ENCODE peak calls at places on chromosomes 16 and 17, in nine cellular contexts. Q is osteocyte, G is endothelial cell of umbilical vein, S is adrenal gland, L is tibial artery, P is epithelial cell of esophagus, U is mucosa of descending colon, Z is tibial nerve, F is hepatocyte. E is an unnamed sample.

GRCh38 chr17:2724783-2725164 is 13.2 kb upstream of the CLUH start:
- DNase-seq in Q (no peak), U (peak; percentile 73), F (peak; percentile 71), G (peak; percentile 19), L (no peak), Z (no peak), P (peak; percentile 70), S (peak; percentile 49), E (no peak)

GRCh38 chr17:40168262-40168832 is 8.9 kb upstream of the RAPGEFL1 start:
- DNase-seq in Q (no peak), F (peak; percentile 78), Z (no peak), P (peak; percentile 70), L (no peak), U (no peak), G (peak; percentile 65), S (peak; percentile 57), E (peak; percentile 62)

GRCh38 chr17:38476549-38476948 is 48.3 kb downstream of the ARHGAP23 start:
- DNase-seq in G (no peak), P (no peak), Q (no peak), Z (no peak), U (no peak), L (no peak), F (no peak), S (no peak), E (no peak)

GRCh38 chr17:7816926-7817642 is 16.9 kb upstream of the KDM6B start:
- DNase-seq in Z (no peak), P (no peak), F (peak; percentile 5), G (no peak), S (no peak), Q (no peak), L (no peak), U (no peak), E (no peak)

GRCh38 chr17:65674246-65675045 is 113.0 kb upstream of the AXIN2 start:
- DNase-seq in L (no peak), U (no peak), Z (no peak), S (no peak), Q (no peak), G (peak; percentile 36), P (no peak), F (no peak), E (no peak)

GRCh38 chr16:71895679-71896385 is 501 bp downstream of the IST1 start:
- DNase-seq in P (peak; percentile 52), Z (no peak), Q (no peak), S (peak; percentile 50), U (peak; percentile 71), L (no peak), G (no peak), F (peak; percentile 55), E (peak; percentile 46)

GRCh38 chr17:68396795-68397536 is 60.3 kb downstream of the WIPI1 start:
- DNase-seq in U (no peak), Z (no peak), P (no peak), S (no peak), L (no peak), G (no peak), Q (no peak), F (no peak), E (no peak)

GRCh38 chr16:7731121-7731520 is 398.5 kb downstream of the RBFOX1 start:
- DNase-seq in S (no peak), G (no peak), Q (no peak), U (no peak), P (no peak), F (no peak), Z (no peak), L (no peak), E (no peak)

GRCh38 chr17:66171692-66172091 is 20.2 kb downstream of the CEP112 start:
- DNase-seq in F (no peak), L (no peak), U (no peak), S (no peak), Q (no peak), Z (no peak), P (no peak), G (no peak), E (no peak)

GRCh38 chr17:42817866-42818265 is 6.2 kb downstream of the BECN1 start:
- DNase-seq in Z (no peak), L (no peak), S (no peak), G (no peak), F (no peak), P (peak; percentile 79), Q (no peak), U (no peak), E (no peak)

GRCh38 chr17:50785942-50786570 is 18.7 kb upstream of the ANKRD40CL start:
- DNase-seq in U (no peak), S (no peak), Q (no peak), Z (no peak), G (no peak), F (peak; percentile 63), P (peak; percentile 85), L (no peak), E (no peak)

GRCh38 chr16:77434365-77435239 is at the start of gene ADAMTS18:
- DNase-seq in G (peak; percentile 27), S (no peak), F (peak; percentile 30), Q (no peak), U (no peak), Z (no peak), P (no peak), L (no peak), E (no peak)

GRCh38 chr17:67245073-67245693 is at the start of gene HELZ:
- DNase-seq in L (peak; percentile 82), Q (peak; percentile 88), Z (peak; percentile 36), G (peak; percentile 85), P (peak; percentile 86), U (peak; percentile 82), F (peak; percentile 95), S (peak; percentile 68), E (peak; percentile 82)
- TF ChIP-seq CTCF in L (no peak), Q (no peak), Z (no peak), G (no peak), P (no peak), U (no peak), F (no peak), S (no peak), E (no peak)

GRCh38 chr17:56028837-56029236 is 124.4 kb upstream of the ANKFN1 start:
- DNase-seq in F (no peak), Z (no peak), L (no peak), P (no peak), S (no peak), G (no peak), U (no peak), Q (no peak), E (no peak)

GRCh38 chr17:56034120-56034757 is 119.0 kb upstream of the ANKFN1 start:
- DNase-seq in P (no peak), F (peak; percentile 9), L (no peak), Z (no peak), Q (no peak), U (no peak), S (no peak), G (no peak), E (no peak)

GRCh38 chr17:56026894-56027293 is 126.4 kb upstream of the ANKFN1 start:
- DNase-seq in L (no peak), F (no peak), U (no peak), Z (no peak), P (no peak), G (no peak), S (no peak), Q (no peak), E (no peak)

GRCh38 chr17:56031636-56032035 is 121.6 kb upstream of the ANKFN1 start:
- DNase-seq in L (no peak), S (no peak), F (no peak), Q (no peak), P (no peak), U (no peak), G (no peak), Z (no peak), E (no peak)

DNA sequence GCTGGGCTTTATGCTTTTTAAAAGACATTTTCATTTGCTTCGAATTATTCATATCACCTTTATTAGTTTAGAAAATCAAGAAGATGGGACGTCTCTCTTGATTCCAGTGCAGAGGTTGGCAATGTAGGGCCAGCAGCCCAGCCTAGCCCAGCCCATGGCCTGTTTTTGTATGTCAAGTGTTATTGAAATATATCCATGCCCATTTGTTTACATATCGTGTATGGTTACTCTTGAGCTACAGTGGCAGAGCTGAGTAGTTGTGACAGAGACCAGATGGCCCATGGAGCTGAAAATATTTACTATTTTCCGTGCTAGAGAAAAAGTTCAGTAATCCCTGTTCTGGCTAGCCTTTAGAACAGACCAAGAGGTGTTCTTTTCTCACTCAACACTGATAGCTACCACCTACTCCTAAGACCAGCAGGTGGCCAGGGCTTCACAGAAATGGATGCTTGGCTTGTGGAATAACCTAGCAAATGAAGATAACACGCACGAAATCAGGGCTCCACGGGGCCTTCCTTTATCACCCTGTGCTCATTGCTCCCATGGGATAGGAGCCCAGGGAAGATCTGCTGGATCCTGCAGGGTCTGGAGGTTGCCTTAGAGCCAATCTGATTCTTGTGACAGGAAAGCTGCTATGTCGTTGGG is 123.2 kb upstream of the ANKFN1 start:
- DNase-seq in L (no peak), Z (no peak), F (no peak), U (no peak), Q (no peak), P (no peak), S (no peak), G (no peak), E (no peak)
- TF ChIP-seq CTCF in L (no peak), Z (no peak), F (no peak), U (no peak), Q (no peak), P (no peak), S (no peak), G (no peak), E (no peak)

DNA sequence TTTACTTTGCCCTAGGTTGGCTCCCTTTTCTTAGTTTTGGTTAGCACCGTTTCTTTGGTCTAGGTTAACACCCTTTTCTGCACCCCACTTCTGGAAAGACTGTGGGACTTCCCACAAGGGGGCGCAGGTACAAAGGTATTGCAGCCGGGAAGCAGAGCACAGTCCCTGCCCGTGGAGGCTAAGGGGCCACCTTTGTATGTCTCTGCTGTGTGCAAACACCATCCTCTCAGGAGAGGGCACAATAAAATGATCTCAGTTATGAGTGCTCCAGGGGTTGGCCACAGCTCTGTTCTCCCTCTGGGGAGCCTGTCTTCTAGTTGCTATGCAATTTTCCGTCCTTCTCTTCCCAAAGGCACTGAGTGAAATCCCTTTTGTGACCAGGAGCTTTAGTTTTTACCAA is 28.4 kb upstream of the TMC5 start:
- DNase-seq in S (peak; percentile 46), Z (no peak), G (peak; percentile 19), Q (no peak), F (peak; percentile 78), U (peak; percentile 76), L (no peak), P (peak; percentile 66), E (peak; percentile 39)
- TF ChIP-seq CTCF in S (peak; percentile 43), Z (no peak), G (peak; percentile 24), Q (peak; percentile 23), F (peak; percentile 61), U (peak; percentile 41), L (peak; percentile 7), P (peak; percentile 64), E (peak; percentile 65)

DNA sequence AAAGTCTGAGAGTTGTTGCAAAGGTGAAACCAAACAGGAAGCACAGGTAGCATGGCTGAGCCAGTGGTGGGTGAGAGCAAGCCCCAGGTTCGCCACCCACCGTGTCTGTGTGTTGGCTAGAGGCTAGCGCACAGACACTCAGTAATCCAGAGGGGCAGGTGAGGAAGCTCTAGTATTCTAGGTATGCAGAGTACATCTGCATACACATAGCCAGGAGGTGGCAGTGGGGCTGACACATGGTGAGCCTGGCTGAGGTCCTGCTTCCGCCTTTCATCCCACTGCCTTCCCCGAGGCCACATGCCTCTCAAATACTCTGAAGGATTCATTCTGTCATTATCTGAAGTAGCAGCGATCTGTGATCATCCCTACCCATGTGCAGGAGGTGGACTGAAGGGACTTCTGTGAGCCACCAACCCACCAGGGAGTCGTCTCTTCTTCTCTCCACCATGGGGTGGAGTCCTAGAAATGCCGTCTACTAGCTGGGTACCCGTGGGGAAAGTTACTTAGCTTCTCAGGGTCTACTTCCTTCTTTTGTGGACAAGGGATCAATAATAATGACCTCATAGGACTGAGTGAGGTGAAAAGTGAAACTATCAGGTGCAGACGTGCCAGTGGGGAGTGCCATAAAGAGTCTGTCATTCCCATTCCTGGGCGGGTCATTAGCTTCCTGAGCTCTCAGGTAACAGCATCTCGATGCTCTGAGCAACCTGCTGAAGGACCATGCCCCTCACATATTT is 36.0 kb upstream of the ICAM2 start:
- DNase-seq in Z (no peak), G (no peak), U (no peak), P (no peak), F (no peak), Q (no peak), L (no peak), S (no peak), E (no peak)
- TF ChIP-seq CTCF in Z (no peak), G (no peak), U (no peak), P (no peak), F (no peak), Q (no peak), L (no peak), S (no peak), E (no peak)